ENCODE peak calls at places on chromosomes 2 and 18, in ten cellular contexts. One of them, this sample, is unnamed.

GRCh38 chr2:127096718-127097470 is 10.1 kb downstream of the BIN1 start:
- DNase-seq in T-cell: no peak
- DNase-seq in NCI-H1105 treated with DMSO at 0.1 percent for 48 hours: no peak
- DNase-seq in activated T-cell treated with anti-CD3 and anti-CD28 coated beads for 24 hours: no peak
- DNase-seq in thyroid gland: no peak
- DNase-seq in effector CD4-positive, alpha-beta T cell: no peak
- DNase-seq in stimulated activated naive CD4-positive, alpha-beta T cell: no peak
- DNase-seq in AML-193: no peak
- DNase-seq in sigmoid colon: peak
- DNase-seq in fibroblast of mammary gland: no peak
- DNase-seq in this sample: no peak

GRCh38 chr2:119173556-119174060 is 15.1 kb upstream of the C1QL2 start:
- DNase-seq in NCI-H1105 treated with DMSO at 0.1 percent for 48 hours: no peak
- DNase-seq in T-cell: no peak
- DNase-seq in sigmoid colon: no peak
- DNase-seq in fibroblast of mammary gland: no peak
- DNase-seq in AML-193: no peak
- DNase-seq in stimulated activated naive CD4-positive, alpha-beta T cell: no peak
- DNase-seq in thyroid gland: no peak
- DNase-seq in effector CD4-positive, alpha-beta T cell: no peak
- DNase-seq in activated T-cell treated with anti-CD3 and anti-CD28 coated beads for 24 hours: no peak
- DNase-seq in this sample: no peak

GRCh38 chr2:69811591-69811990 is 17.9 kb upstream of the GMCL1 start:
- DNase-seq in NCI-H1105 treated with DMSO at 0.1 percent for 48 hours: no peak
- DNase-seq in fibroblast of mammary gland: no peak
- DNase-seq in T-cell: no peak
- DNase-seq in AML-193: no peak
- DNase-seq in stimulated activated naive CD4-positive, alpha-beta T cell: no peak
- DNase-seq in thyroid gland: no peak
- DNase-seq in effector CD4-positive, alpha-beta T cell: no peak
- DNase-seq in activated T-cell treated with anti-CD3 and anti-CD28 coated beads for 24 hours: no peak
- DNase-seq in sigmoid colon: no peak
- DNase-seq in this sample: no peak

GRCh38 chr18:78960709-78961108 is 18.9 kb upstream of the SALL3 start:
- DNase-seq in T-cell: no peak
- DNase-seq in sigmoid colon: no peak
- DNase-seq in activated T-cell treated with anti-CD3 and anti-CD28 coated beads for 24 hours: no peak
- DNase-seq in fibroblast of mammary gland: no peak
- DNase-seq in thyroid gland: no peak
- DNase-seq in stimulated activated naive CD4-positive, alpha-beta T cell: no peak
- DNase-seq in effector CD4-positive, alpha-beta T cell: no peak
- DNase-seq in NCI-H1105 treated with DMSO at 0.1 percent for 48 hours: no peak
- DNase-seq in AML-193: no peak
- DNase-seq in this sample: no peak

GRCh38 chr2:31522742-31523141 is 58.0 kb downstream of the SRD5A2 start:
- DNase-seq in stimulated activated naive CD4-positive, alpha-beta T cell: no peak
- DNase-seq in AML-193: no peak
- DNase-seq in thyroid gland: no peak
- DNase-seq in T-cell: no peak
- DNase-seq in activated T-cell treated with anti-CD3 and anti-CD28 coated beads for 24 hours: no peak
- DNase-seq in fibroblast of mammary gland: no peak
- DNase-seq in NCI-H1105 treated with DMSO at 0.1 percent for 48 hours: peak
- DNase-seq in sigmoid colon: no peak
- DNase-seq in effector CD4-positive, alpha-beta T cell: no peak
- DNase-seq in this sample: no peak

GRCh38 chr2:235553696-235554100 is 59.9 kb downstream of the AGAP1 start:
- DNase-seq in NCI-H1105 treated with DMSO at 0.1 percent for 48 hours: no peak
- DNase-seq in effector CD4-positive, alpha-beta T cell: no peak
- DNase-seq in T-cell: no peak
- DNase-seq in fibroblast of mammary gland: no peak
- DNase-seq in activated T-cell treated with anti-CD3 and anti-CD28 coated beads for 24 hours: no peak
- DNase-seq in stimulated activated naive CD4-positive, alpha-beta T cell: no peak
- DNase-seq in AML-193: no peak
- DNase-seq in thyroid gland: no peak
- DNase-seq in sigmoid colon: no peak
- DNase-seq in this sample: no peak

GRCh38 chr2:47062721-47063120 is 92.4 kb downstream of the STPG4 start:
- DNase-seq in AML-193: no peak
- DNase-seq in fibroblast of mammary gland: peak
- DNase-seq in sigmoid colon: no peak
- DNase-seq in NCI-H1105 treated with DMSO at 0.1 percent for 48 hours: no peak
- DNase-seq in effector CD4-positive, alpha-beta T cell: no peak
- DNase-seq in thyroid gland: no peak
- DNase-seq in activated T-cell treated with anti-CD3 and anti-CD28 coated beads for 24 hours: no peak
- DNase-seq in stimulated activated naive CD4-positive, alpha-beta T cell: no peak
- DNase-seq in T-cell: no peak
- DNase-seq in this sample: no peak

GRCh38 chr2:104872866-104873688 is 19.2 kb downstream of the POU3F3 start:
- DNase-seq in fibroblast of mammary gland: peak
- DNase-seq in sigmoid colon: peak
- DNase-seq in T-cell: no peak
- DNase-seq in stimulated activated naive CD4-positive, alpha-beta T cell: no peak
- DNase-seq in NCI-H1105 treated with DMSO at 0.1 percent for 48 hours: peak
- DNase-seq in thyroid gland: peak
- DNase-seq in AML-193: peak
- DNase-seq in effector CD4-positive, alpha-beta T cell: no peak
- DNase-seq in activated T-cell treated with anti-CD3 and anti-CD28 coated beads for 24 hours: peak
- DNase-seq in this sample: peak

GRCh38 chr2:215747244-215747620 is 266.1 kb downstream of the MREG start:
- DNase-seq in effector CD4-positive, alpha-beta T cell: no peak
- DNase-seq in T-cell: no peak
- DNase-seq in thyroid gland: no peak
- DNase-seq in sigmoid colon: no peak
- DNase-seq in activated T-cell treated with anti-CD3 and anti-CD28 coated beads for 24 hours: no peak
- DNase-seq in stimulated activated naive CD4-positive, alpha-beta T cell: no peak
- DNase-seq in fibroblast of mammary gland: peak
- DNase-seq in NCI-H1105 treated with DMSO at 0.1 percent for 48 hours: no peak
- DNase-seq in AML-193: no peak
- DNase-seq in this sample: no peak

GRCh38 chr2:84971799-84972790 is 1.1 kb downstream of the KCMF1 start:
- DNase-seq in stimulated activated naive CD4-positive, alpha-beta T cell: peak
- DNase-seq in activated T-cell treated with anti-CD3 and anti-CD28 coated beads for 24 hours: peak
- DNase-seq in effector CD4-positive, alpha-beta T cell: peak
- DNase-seq in fibroblast of mammary gland: peak
- DNase-seq in sigmoid colon: peak
- DNase-seq in T-cell: peak
- DNase-seq in AML-193: peak
- DNase-seq in thyroid gland: peak
- DNase-seq in NCI-H1105 treated with DMSO at 0.1 percent for 48 hours: peak
- DNase-seq in this sample: peak

GRCh38 chr2:207230261-207231105 is 64.7 kb upstream of the KLF7 start:
- DNase-seq in activated T-cell treated with anti-CD3 and anti-CD28 coated beads for 24 hours: no peak
- DNase-seq in AML-193: peak
- DNase-seq in stimulated activated naive CD4-positive, alpha-beta T cell: no peak
- DNase-seq in fibroblast of mammary gland: no peak
- DNase-seq in T-cell: no peak
- DNase-seq in NCI-H1105 treated with DMSO at 0.1 percent for 48 hours: no peak
- DNase-seq in effector CD4-positive, alpha-beta T cell: no peak
- DNase-seq in thyroid gland: no peak
- DNase-seq in sigmoid colon: no peak
- DNase-seq in this sample: no peak

This sample was measured in fibroblast of the aortic adventitia.